ENCODE peak calls at places on chromosomes 4 and X, in four cellular contexts. One of them, this sample, is unnamed.

GRCh38 chrX:155070663-155070974 is 317 bp downstream of the CMC4 start:
- DNase-seq in HepG2: no peak
- DNase-seq in K562: peak; percentile 36
- DNase-seq in GM12878: no peak
- DNase-seq in this sample: peak; percentile 44

GRCh38 chrX:132689741-132690140 is 200.9 kb upstream of the MBNL3 start:
- DNase-seq in HepG2: no peak
- DNase-seq in K562: no peak
- DNase-seq in GM12878: no peak
- DNase-seq in this sample: no peak

GRCh38 chr4:95585016-95585695 is 36.4 kb upstream of the UNC5C start:
- DNase-seq in HepG2: no peak
- DNase-seq in K562: no peak
- DNase-seq in GM12878: no peak
- DNase-seq in this sample: no peak

GRCh38 chr4:95193391-95194224 is 355.2 kb downstream of the UNC5C start:
- DNase-seq in HepG2: no peak
- DNase-seq in K562: no peak
- DNase-seq in GM12878: no peak
- DNase-seq in this sample: no peak

GRCh38 chrX:41351923-41352322 is 18.0 kb downstream of the DDX3X start:
- DNase-seq in HepG2: no peak
- DNase-seq in K562: no peak
- DNase-seq in GM12878: no peak
- DNase-seq in this sample: no peak

GRCh38 chr4:184814686-184815045 is 11.1 kb downstream of the ACSL1 start:
- DNase-seq in HepG2: no peak
- DNase-seq in K562: no peak
- DNase-seq in GM12878: no peak
- DNase-seq in this sample: no peak

GRCh38 chr4:26420903-26421302 is 69.4 kb downstream of the CCKAR start:
- DNase-seq in HepG2: no peak
- DNase-seq in K562: no peak
- DNase-seq in GM12878: no peak
- DNase-seq in this sample: no peak

GRCh38 chrX:16120431-16120830 is 2.9 kb upstream of the GRPR start:
- DNase-seq in HepG2: no peak
- DNase-seq in K562: no peak
- DNase-seq in GM12878: no peak
- DNase-seq in this sample: no peak

GRCh38 chr4:81215219-81215892 is at the start of gene PRKG2:
- DNase-seq in HepG2: no peak
- DNase-seq in K562: no peak
- DNase-seq in GM12878: no peak
- DNase-seq in this sample: peak; percentile 35

GRCh38 chrX:50691820-50692219 is 122.2 kb downstream of the SHROOM4 start:
- DNase-seq in HepG2: peak; percentile 38
- DNase-seq in K562: peak; percentile 35
- DNase-seq in GM12878: no peak
- DNase-seq in this sample: peak; percentile 66

GRCh38 chr4:139018971-139019758 is 3.6 kb downstream of the NOCT start:
- DNase-seq in HepG2: no peak
- DNase-seq in K562: no peak
- DNase-seq in GM12878: no peak
- DNase-seq in this sample: no peak

GRCh38 chr4:7372673-7373072 is 62.1 kb downstream of the PSAPL1 start:
- DNase-seq in HepG2: no peak
- DNase-seq in K562: no peak
- DNase-seq in GM12878: no peak
- DNase-seq in this sample: no peak

GRCh38 chr4:142098380-142098779 is 462.0 kb downstream of the IL15 start:
- DNase-seq in HepG2: no peak
- DNase-seq in K562: no peak
- DNase-seq in GM12878: no peak
- DNase-seq in this sample: no peak

GRCh38 chr4:1871471-1872021 is 353 bp downstream of the NSD2 start:
- DNase-seq in HepG2: no peak
- DNase-seq in K562: peak; percentile 50
- DNase-seq in GM12878: no peak
- DNase-seq in this sample: peak; percentile 56

GRCh38 chrX:30141966-30142365 is 73.4 kb upstream of the MAGEB2 start:
- DNase-seq in HepG2: peak; percentile 27
- DNase-seq in K562: peak; percentile 37
- DNase-seq in GM12878: no peak
- DNase-seq in this sample: peak; percentile 37

GRCh38 chr4:23384741-23385140 is 505.1 kb downstream of the PPARGC1A start:
- DNase-seq in HepG2: no peak
- DNase-seq in K562: no peak
- DNase-seq in GM12878: no peak
- DNase-seq in this sample: no peak

GRCh38 chr4:73573794-73574528 is 46.3 kb downstream of the RASSF6 start:
- DNase-seq in HepG2: peak; percentile 79
- DNase-seq in K562: peak; percentile 48
- DNase-seq in GM12878: peak; percentile 51
- DNase-seq in this sample: peak; percentile 70
- TF ChIP-seq TARDBP in HepG2: no peak
- TF ChIP-seq TARDBP in K562: no peak
- TF ChIP-seq TARDBP in GM12878: no peak
- TF ChIP-seq TARDBP in this sample: no peak

DNA sequence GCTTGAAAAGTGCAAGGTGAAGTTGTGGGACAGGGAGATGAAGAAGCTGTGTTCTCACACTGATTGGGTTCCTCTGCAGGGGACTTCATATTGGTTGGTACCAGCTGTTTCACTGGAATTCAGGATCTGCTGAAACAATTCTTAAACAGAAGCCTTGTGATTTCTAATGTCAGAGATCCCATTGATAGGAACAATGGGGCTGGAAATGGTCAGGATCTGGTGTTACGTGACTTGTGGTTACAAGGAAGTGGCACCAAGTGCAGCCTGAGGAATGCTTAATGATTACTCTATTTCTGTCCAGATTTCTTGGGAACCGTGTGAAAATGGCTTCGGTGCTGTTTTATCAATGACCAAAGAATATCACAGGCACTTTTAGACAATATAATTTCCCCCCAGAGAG is 68.1 kb downstream of the MOSPD2 start:
- DNase-seq in HepG2: no peak
- DNase-seq in K562: no peak
- DNase-seq in GM12878: no peak
- DNase-seq in this sample: no peak
- TF ChIP-seq TARDBP in HepG2: no peak
- TF ChIP-seq TARDBP in K562: no peak
- TF ChIP-seq TARDBP in GM12878: no peak
- TF ChIP-seq TARDBP in this sample: no peak

GRCh38 chr4:89741768-89742167 is 95.2 kb downstream of the SNCA start:
- DNase-seq in HepG2: no peak
- DNase-seq in K562: no peak
- DNase-seq in GM12878: no peak
- DNase-seq in this sample: no peak
- TF ChIP-seq TARDBP in HepG2: no peak
- TF ChIP-seq TARDBP in K562: no peak
- TF ChIP-seq TARDBP in GM12878: no peak
- TF ChIP-seq TARDBP in this sample: no peak

DNA sequence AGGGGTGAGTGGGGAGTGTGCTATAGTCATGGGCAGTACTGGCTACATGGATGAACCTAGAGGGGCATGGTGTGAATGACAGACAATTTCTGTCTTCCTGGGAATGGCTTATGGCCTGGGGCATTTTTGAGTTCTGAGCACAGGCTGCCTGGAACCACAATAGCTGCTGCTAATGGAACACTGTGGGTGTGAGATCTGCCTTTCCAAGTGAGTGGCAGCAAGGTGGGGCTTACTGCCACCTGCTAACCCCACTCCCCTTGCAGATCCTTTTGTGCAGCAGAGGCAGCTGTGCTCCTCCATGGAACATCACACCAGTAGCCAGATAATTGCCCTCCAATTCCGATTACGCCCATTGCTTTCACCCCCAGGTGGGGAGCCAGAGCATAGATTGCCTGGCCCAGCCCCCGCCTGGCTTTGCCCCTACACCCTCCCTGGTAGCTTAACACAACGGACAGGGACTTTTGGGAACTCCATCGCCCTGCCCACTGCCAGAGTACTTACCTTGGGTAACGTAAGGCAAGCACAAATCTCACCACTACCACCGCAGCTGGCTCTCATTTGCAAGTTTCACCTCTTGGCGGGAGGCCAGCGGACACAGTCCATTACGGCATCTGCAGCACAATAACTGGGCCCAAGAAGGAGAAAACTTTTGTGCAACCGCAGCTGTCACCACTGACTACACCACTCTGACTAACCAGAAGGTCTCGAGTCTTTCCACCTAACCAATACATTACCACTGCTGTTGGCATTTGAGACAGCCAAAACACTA is 421.2 kb upstream of the NWD2 start:
- DNase-seq in HepG2: no peak
- DNase-seq in K562: no peak
- DNase-seq in GM12878: peak; percentile 11
- DNase-seq in this sample: no peak
- TF ChIP-seq TARDBP in HepG2: no peak
- TF ChIP-seq TARDBP in K562: no peak
- TF ChIP-seq TARDBP in GM12878: no peak
- TF ChIP-seq TARDBP in this sample: no peak

DNA sequence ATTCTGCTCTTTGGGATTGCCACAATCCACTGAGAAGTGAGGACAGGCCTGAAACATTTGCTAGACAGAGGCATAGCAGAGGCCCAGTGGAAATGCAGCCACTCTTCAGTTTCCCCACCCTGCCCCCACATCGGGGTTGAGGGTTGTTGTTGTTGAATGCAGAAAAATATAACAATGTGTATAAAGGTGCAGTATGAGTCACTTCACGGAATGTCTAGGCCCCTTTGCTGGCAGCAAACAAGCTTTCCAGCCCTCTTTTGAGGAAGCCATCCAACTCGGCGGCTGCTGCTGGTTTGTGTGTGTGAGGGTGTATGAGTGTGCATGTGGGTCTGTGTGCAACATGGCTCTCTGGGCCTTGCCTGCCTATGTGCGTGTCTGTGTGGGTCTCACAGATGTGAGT is 8.1 kb upstream of the ELF4 start:
- DNase-seq in HepG2: no peak
- DNase-seq in K562: no peak
- DNase-seq in GM12878: no peak
- DNase-seq in this sample: no peak
- TF ChIP-seq TARDBP in HepG2: no peak
- TF ChIP-seq TARDBP in K562: no peak
- TF ChIP-seq TARDBP in GM12878: no peak
- TF ChIP-seq TARDBP in this sample: no peak